ENCODE peak calls at places on chromosomes 6 and 20, in six cellular contexts. D, I, N, Z, K and P are unnamed samples.

GRCh38 chr6:96162711-96163120 is 146.9 kb downstream of the FUT9 start:
- DNase-seq in Z (no peak), N (no peak), K (no peak), D (no peak), I (no peak), P (no peak)

GRCh38 chr6:33651403-33651802 is 30.3 kb downstream of the ITPR3 start:
- DNase-seq in D (no peak), N (no peak), I (no peak), Z (no peak), K (no peak), P (no peak)

GRCh38 chr6:113351183-113351834 is 505.8 kb upstream of the MARCKS start:
- DNase-seq in K (no peak), N (no peak), D (no peak), I (peak), Z (no peak), P (no peak)

GRCh38 chr20:58366866-58367265 is 22.2 kb upstream of the VAPB start:
- DNase-seq in N (peak), Z (no peak), I (no peak), D (no peak), K (no peak), P (no peak)

GRCh38 chr6:145813285-145814034 is 1.1 kb downstream of the FBXO30 start:
- DNase-seq in D (no peak), I (peak), N (no peak), K (no peak), Z (peak), P (no peak)

GRCh38 chr20:1308067-1308701 is 20.8 kb downstream of the SDCBP2 start:
- DNase-seq in D (no peak), Z (no peak), I (no peak), K (no peak), N (no peak), P (no peak)

GRCh38 chr6:75418233-75418632 is 75.4 kb downstream of the FILIP1 start:
- DNase-seq in D (no peak), K (no peak), N (no peak), I (peak), Z (no peak), P (no peak)

GRCh38 chr6:170049641-170050491 is 241.0 kb downstream of the DLL1 start:
- DNase-seq in D (no peak), Z (peak), K (no peak), N (peak), I (no peak), P (no peak)

GRCh38 chr6:36862164-36862847 is 12.3 kb downstream of the PPIL1 start:
- DNase-seq in K (no peak), I (no peak), Z (no peak), D (no peak), N (no peak), P (no peak)

GRCh38 chr6:7050911-7051779 is 56.6 kb upstream of the RREB1 start:
- DNase-seq in I (peak), D (peak), Z (peak), K (peak), N (peak), P (no peak)

GRCh38 chr6:116979560-116979959 is 102.5 kb downstream of the RFX6 start:
- DNase-seq in I (no peak), K (no peak), Z (no peak), D (no peak), N (no peak), P (no peak)

GRCh38 chr20:38133680-38134426 is 31.2 kb downstream of the TGM2 start:
- DNase-seq in K (no peak), I (no peak), D (no peak), N (no peak), Z (no peak), P (no peak)

GRCh38 chr6:30071081-30071818 is 4.3 kb downstream of the PPP1R11 start:
- DNase-seq in K (no peak), Z (peak), I (peak), D (no peak), N (no peak), P (no peak)

GRCh38 chr6:105452924-105453756 is 50.3 kb upstream of the PREP start:
- DNase-seq in N (no peak), I (peak), Z (no peak), D (no peak), K (no peak), P (no peak)

GRCh38 chr20:53708129-53708968 is 114.7 kb upstream of the ZNF217 start:
- DNase-seq in Z (peak), N (no peak), D (no peak), K (no peak), I (no peak), P (peak)

GRCh38 chr20:40508821-40509220 is 180.2 kb downstream of the MAFB start:
- DNase-seq in Z (no peak), K (no peak), N (no peak), I (no peak), D (no peak), P (no peak)

GRCh38 chr20:44247676-44248419 is 740 bp downstream of the GDAP1L1 start:
- DNase-seq in K (no peak), N (peak), D (peak), I (peak), Z (peak), P (peak)

GRCh38 chr6:168102093-168102985 is 23.3 kb upstream of the FRMD1 start:
- DNase-seq in Z (no peak), D (no peak), N (no peak), K (no peak), I (no peak), P (no peak)

GRCh38 chr6:89145461-89145961 is 344 bp upstream of the PM20D2 start:
- DNase-seq in K (no peak), D (no peak), N (no peak), Z (peak), I (peak), P (no peak)

GRCh38 chr6:39882567-39882953 is 51.7 kb downstream of the MOCS1 start:
- DNase-seq in Z (peak), N (peak), D (no peak), K (peak), I (peak), P (peak)

GRCh38 chr20:63145156-63145555 is 70.8 kb downstream of the YTHDF1 start:
- DNase-seq in N (no peak), Z (no peak), D (no peak), I (no peak), K (no peak), P (no peak)

GRCh38 chr6:135624402-135625297 is 127.1 kb upstream of the AHI1 start:
- DNase-seq in Z (no peak), K (peak), I (no peak), N (no peak), D (no peak), P (no peak)

GRCh38 chr6:142856857-142857608 is 87.9 kb downstream of the HIVEP2 start:
- DNase-seq in D (no peak), K (no peak), N (no peak), I (no peak), Z (no peak), P (no peak)

GRCh38 chr6:32908897-32909296 is 31.9 kb downstream of the HLA-DMB start:
- DNase-seq in Z (no peak), N (no peak), D (no peak), K (no peak), I (no peak), P (no peak)

GRCh38 chr6:31271641-31272357 is at the start of gene HLA-C:
- DNase-seq in D (peak), I (peak), Z (peak), K (peak), N (peak), P (peak)
- TF ChIP-seq CTCF in D (no peak), I (no peak), Z (no peak), K (peak), N (no peak), P (peak)

DNA sequence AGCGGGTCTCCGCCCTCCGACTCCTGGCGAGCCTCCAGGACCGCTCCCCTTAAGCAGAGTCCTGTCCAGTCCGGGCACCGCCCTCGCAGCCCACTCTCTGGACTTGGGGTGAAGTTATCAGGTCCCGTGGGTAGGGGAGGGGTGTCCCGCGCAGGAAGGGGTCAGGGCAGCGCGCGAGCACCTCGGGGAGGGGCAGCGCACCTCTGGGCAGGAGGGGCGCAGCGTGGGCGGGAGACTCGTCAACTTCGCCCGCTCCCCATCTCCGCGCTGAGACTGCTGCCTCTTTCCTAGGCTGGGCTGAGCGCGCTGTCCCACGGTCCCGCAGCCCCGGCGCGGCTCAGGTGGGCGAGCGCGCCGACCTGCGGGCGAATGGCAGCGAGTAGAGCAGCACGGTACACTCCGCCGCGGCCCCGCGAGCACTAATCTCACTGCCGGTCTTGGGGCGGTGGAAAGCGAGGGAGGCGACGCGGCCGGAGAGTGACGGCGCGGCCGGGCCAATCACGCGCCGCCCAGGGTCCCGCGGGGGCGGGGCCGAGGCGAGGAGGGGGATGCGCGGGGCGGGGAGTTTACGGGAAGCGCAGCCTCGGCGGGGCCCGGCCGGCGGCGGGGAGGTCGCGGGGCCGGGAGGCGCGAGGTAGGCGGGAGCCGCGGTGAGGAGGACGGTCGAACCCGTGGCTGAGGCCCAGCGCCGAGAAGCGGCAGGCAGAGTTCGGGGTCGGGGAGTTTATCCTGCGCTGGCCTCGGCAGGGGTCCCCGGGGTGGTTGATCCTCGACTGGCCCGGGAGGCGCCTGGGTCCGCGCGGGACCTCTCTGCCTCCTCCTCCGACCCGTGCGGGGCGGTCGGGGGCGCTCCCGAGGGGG is at the start of gene MAN1A1:
- DNase-seq in N (peak), Z (peak), K (no peak), D (peak), I (peak), P (no peak)
- TF ChIP-seq CTCF in N (peak), Z (peak), K (no peak), D (peak), I (no peak), P (no peak)

DNA sequence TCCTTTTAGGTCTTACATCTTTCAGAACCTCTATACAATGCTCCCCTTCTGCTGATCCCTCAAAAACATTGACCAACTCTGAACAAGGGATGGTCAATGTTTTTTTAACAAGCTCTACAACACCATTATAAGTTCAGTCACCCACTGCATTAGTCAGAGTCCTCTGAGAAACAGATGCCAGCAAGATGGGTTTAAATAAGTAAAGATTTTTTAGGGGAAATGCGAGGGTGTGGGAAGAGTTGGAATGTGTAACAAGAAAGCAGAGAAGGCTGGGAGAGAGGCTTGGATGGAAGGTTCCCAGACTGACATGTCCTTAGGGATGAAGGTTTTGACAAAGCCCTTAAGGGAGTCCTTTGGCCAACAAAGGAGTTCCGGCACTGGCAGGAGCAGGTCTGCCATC is 478.3 kb downstream of the FRK start:
- DNase-seq in N (peak), K (no peak), D (no peak), I (no peak), Z (no peak), P (no peak)
- TF ChIP-seq CTCF in N (no peak), K (no peak), D (no peak), I (no peak), Z (no peak), P (no peak)

DNA sequence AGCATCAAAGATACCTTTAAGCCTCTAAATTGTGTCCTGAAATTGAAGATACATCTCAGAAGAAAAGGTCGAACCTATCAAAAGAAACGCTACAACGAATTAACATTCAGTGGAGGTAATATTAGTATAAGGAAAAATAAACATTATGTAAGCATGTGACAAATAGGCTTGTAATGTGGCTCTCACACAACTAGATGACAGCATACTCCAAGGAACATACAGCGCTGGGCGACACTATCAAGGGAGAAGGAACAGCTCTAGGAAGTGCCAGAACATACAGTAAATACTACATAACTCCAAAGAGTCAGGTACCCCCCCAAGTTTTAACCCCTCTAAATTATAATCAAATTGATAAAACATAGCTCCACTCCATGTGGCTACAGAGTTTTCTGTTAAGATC is 103.5 kb downstream of the LAMP5 start:
- DNase-seq in K (no peak), N (peak), I (no peak), D (peak), Z (peak), P (no peak)
- TF ChIP-seq CTCF in K (no peak), N (peak), I (no peak), D (peak), Z (peak), P (peak)